ENCODE peak calls at places on chromosomes 11 and 22, in four cellular contexts. X is H1, N is HepG2, E is K562. V is an unnamed sample.

GRCh38 chr11:46489668-46490560 is 98.3 kb upstream of the CHRM4 start:
- DNase-seq in X (peak), N (peak), E (peak), V (peak)

GRCh38 chr11:35750981-35751663 is 88.5 kb downstream of the TRIM44 start:
- DNase-seq in X (no peak), N (no peak), E (no peak), V (no peak)

GRCh38 chr22:44452531-44453420 is 45.3 kb downstream of the RTL6 start:
- DNase-seq in X (no peak), N (no peak), E (no peak), V (no peak)

GRCh38 chr11:2547806-2548205 is 103.0 kb downstream of the KCNQ1 start:
- DNase-seq in N (no peak), X (no peak), E (no peak), V (no peak)

GRCh38 chr11:17014774-17015638 is 792 bp upstream of the PLEKHA7 start:
- DNase-seq in X (no peak), E (peak), N (peak), V (peak)

GRCh38 chr22:31579835-31580242 is 82.2 kb downstream of the PISD start:
- DNase-seq in E (no peak), X (no peak), N (peak), V (peak)

GRCh38 chr11:66472054-66472453 is 5.3 kb downstream of the PELI3 start:
- DNase-seq in E (peak), N (no peak), X (no peak), V (no peak)

GRCh38 chr11:115764172-115764571 is 260.0 kb upstream of the CADM1 start:
- DNase-seq in X (no peak), N (no peak), E (no peak), V (no peak)

GRCh38 chr11:68016161-68016903 is 6.2 kb downstream of the ALDH3B1 start:
- DNase-seq in N (no peak), E (no peak), X (no peak), V (no peak)

GRCh38 chr11:100719362-100719761 is 32.3 kb downstream of the ARHGAP42 start:
- DNase-seq in N (no peak), E (no peak), X (peak), V (no peak)

GRCh38 chr11:100715163-100715792 is 28.2 kb downstream of the ARHGAP42 start:
- DNase-seq in N (no peak), X (no peak), E (no peak), V (no peak)

GRCh38 chr11:100716848-100717247 is 29.8 kb downstream of the ARHGAP42 start:
- DNase-seq in N (no peak), X (no peak), E (no peak), V (no peak)

GRCh38 chr11:100719809-100720221 is 32.7 kb downstream of the ARHGAP42 start:
- DNase-seq in X (no peak), N (no peak), E (peak), V (peak)
- TF ChIP-seq PHF8 in X (no peak), N (no peak), E (no peak), V (no peak)

DNA sequence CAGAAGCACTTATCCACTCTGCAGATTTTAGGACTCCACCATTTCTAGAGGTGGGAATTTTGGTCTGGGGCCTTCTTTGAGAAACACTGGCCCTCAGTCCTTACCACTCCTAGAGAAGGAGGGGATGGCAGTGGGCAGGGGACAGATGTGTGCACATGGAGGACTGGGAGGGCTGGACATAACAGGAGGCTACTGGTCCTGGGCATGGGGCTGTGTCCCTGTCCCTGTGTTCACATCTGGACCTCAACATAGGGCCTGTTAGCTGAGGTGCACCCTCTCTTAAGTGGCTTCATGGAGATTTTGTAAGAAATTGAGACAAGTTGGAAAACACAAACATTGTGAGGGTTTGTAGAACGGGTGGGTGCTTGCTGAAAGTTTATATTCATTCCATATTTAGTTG is 103.4 kb downstream of the ATXN10 start:
- DNase-seq in X (no peak), E (no peak), N (no peak), V (no peak)
- H3K4me2 ChIP-seq in X (no peak), E (no peak), N (no peak), V (no peak)

GRCh38 chr22:25758316-25758715 is 16.3 kb downstream of the MYO18B start:
- DNase-seq in N (no peak), X (no peak), E (no peak), V (no peak)

GRCh38 chr22:25754527-25755202 is 12.7 kb downstream of the MYO18B start:
- DNase-seq in X (no peak), N (no peak), E (no peak), V (peak)

GRCh38 chr22:25759825-25760231 is 17.8 kb downstream of the MYO18B start:
- DNase-seq in X (no peak), N (peak), E (peak), V (peak)

GRCh38 chr22:25760294-25760693 is 18.3 kb downstream of the MYO18B start:
- DNase-seq in E (no peak), X (no peak), N (peak), V (no peak)

GRCh38 chr22:25757686-25758085 is 15.7 kb downstream of the MYO18B start:
- DNase-seq in E (no peak), N (no peak), X (no peak), V (no peak)
- TF ChIP-seq PHF8 in E (no peak), N (no peak), X (no peak), V (no peak)

GRCh38 chr11:62400281-62400680 is 18.6 kb upstream of the SCGB1A1 start:
- DNase-seq in E (no peak), N (no peak), X (no peak), V (no peak)
- H3K4me2 ChIP-seq in E (no peak), N (no peak), X (no peak), V (no peak)

V was measured in A549.